ENCODE peak calls at places on chromosomes 7 and 10, in five cellular contexts. R, N, P, X and S are unnamed samples.

GRCh38 chr7:72035275-72035674 is 376.9 kb downstream of the CALN1 start:
- DNase-seq in X (no peak), N (no peak), R (no peak), P (no peak), S (no peak)

GRCh38 chr10:95550073-95550672 is 11.0 kb downstream of the SORBS1 start:
- DNase-seq in N (no peak), R (no peak), X (no peak), P (no peak), S (peak)

GRCh38 chr10:103709341-103709920 is 145.9 kb downstream of the SH3PXD2A start:
- DNase-seq in R (no peak), N (no peak), P (no peak), X (peak), S (peak)

GRCh38 chr7:148397555-148397954 is 193.0 kb upstream of the C7orf33 start:
- DNase-seq in X (no peak), N (no peak), R (no peak), P (no peak), S (no peak)

GRCh38 chr7:93817561-93817960 is 73.0 kb downstream of the TFPI2 start:
- DNase-seq in N (no peak), P (no peak), R (no peak), X (no peak), S (peak)

GRCh38 chr7:135189961-135190360 is 19.5 kb upstream of the CYREN start:
- DNase-seq in P (no peak), R (peak), X (no peak), N (no peak), S (peak)

GRCh38 chr10:69051303-69051702 is 36.6 kb upstream of the SRGN start:
- DNase-seq in N (peak), R (no peak), P (no peak), X (no peak), S (peak)

GRCh38 chr10:69421611-69422308 is 5.0 kb upstream of the TACR2 start:
- DNase-seq in X (no peak), R (no peak), N (peak), P (no peak), S (no peak)

GRCh38 chr10:21989453-21990154 is 13.9 kb downstream of the DNAJC1 start:
- DNase-seq in X (peak), N (peak), R (peak), P (no peak), S (peak)

GRCh38 chr7:25031007-25031406 is 51.0 kb upstream of the OSBPL3 start:
- DNase-seq in P (no peak), N (no peak), X (no peak), R (no peak), S (no peak)

GRCh38 chr7:128458956-128459355 is 3.3 kb downstream of the HILPDA start:
- DNase-seq in N (no peak), P (no peak), R (no peak), X (no peak), S (no peak)

GRCh38 chr7:55062106-55062499 is 43.3 kb downstream of the EGFR start:
- DNase-seq in P (no peak), R (no peak), N (no peak), X (no peak), S (no peak)

GRCh38 chr7:127755529-127755928 is 103.5 kb downstream of the SND1 start:
- DNase-seq in X (no peak), N (no peak), R (no peak), P (no peak), S (no peak)

GRCh38 chr10:97701438-97702064 is 12.0 kb upstream of the MARVELD1 start:
- DNase-seq in X (peak), R (no peak), N (no peak), P (no peak), S (peak)

GRCh38 chr7:153847828-153848227 is 204.4 kb upstream of the DPP6 start:
- DNase-seq in R (no peak), N (no peak), P (no peak), X (no peak), S (no peak)

GRCh38 chr10:122740640-122741039 is 41.0 kb upstream of the C10orf120 start:
- DNase-seq in N (no peak), R (no peak), P (no peak), X (no peak), S (no peak)

GRCh38 chr10:79445217-79445707 is at the start of gene ZCCHC24:
- DNase-seq in N (peak), R (no peak), X (peak), P (no peak), S (peak)

GRCh38 chr7:87369216-87369615 is 23.8 kb downstream of the CROT start:
- DNase-seq in R (no peak), N (no peak), X (no peak), P (no peak), S (no peak)

GRCh38 chr7:80453699-80454340 is 58.0 kb downstream of the GNAT3 start:
- DNase-seq in P (no peak), X (no peak), R (no peak), N (no peak), S (peak)

GRCh38 chr7:72805526-72806494 is 22.2 kb downstream of the TYW1B start:
- DNase-seq in X (peak), R (no peak), N (no peak), P (no peak), S (no peak)

GRCh38 chr7:351256-351655 is 61.3 kb downstream of the FOXL3 start:
- DNase-seq in P (no peak), X (no peak), R (no peak), N (no peak), S (no peak)

GRCh38 chr10:79168231-79168630 is 99.5 kb downstream of the ZMIZ1 start:
- DNase-seq in P (no peak), R (no peak), X (no peak), N (no peak), S (no peak)

GRCh38 chr10:122911889-122912484 is 1.6 kb downstream of the FAM24A start:
- DNase-seq in X (peak), R (no peak), P (no peak), N (no peak), S (peak)

GRCh38 chr7:41069635-41070034 is 633.3 kb downstream of the INHBA start:
- DNase-seq in N (no peak), R (no peak), X (no peak), P (no peak), S (no peak)

GRCh38 chr10:79316671-79317431 is 30.4 kb upstream of the PPIF start:
- DNase-seq in R (no peak), X (no peak), N (peak), P (no peak), S (no peak)

GRCh38 chr10:132001238-132001977 is 19.7 kb upstream of the BNIP3 start:
- DNase-seq in N (peak), P (no peak), X (no peak), R (no peak), S (peak)

GRCh38 chr7:27156901-27157716 is 634 bp upstream of the HOXA7 start:
- DNase-seq in X (no peak), N (no peak), P (no peak), R (no peak), S (peak)

GRCh38 chr10:133526957-133527588 is at the start of gene CYP2E1:
- DNase-seq in R (no peak), P (no peak), X (no peak), N (no peak), S (no peak)

GRCh38 chr7:150727381-150727780 is 9.8 kb upstream of the GIMAP5 start:
- DNase-seq in X (no peak), N (no peak), R (no peak), P (no peak), S (no peak)

GRCh38 chr10:108445746-108446145 is 1281.2 kb upstream of the SORCS1 start:
- DNase-seq in N (no peak), P (no peak), R (no peak), X (no peak), S (no peak)

GRCh38 chr7:22572937-22573336 is 72.9 kb upstream of the STEAP1B start:
- DNase-seq in X (peak), P (no peak), R (peak), N (no peak), S (peak)

GRCh38 chr10:76106611-76107010 is 675.2 kb downstream of the LRMDA start:
- DNase-seq in N (no peak), R (no peak), P (no peak), X (no peak), S (no peak)

GRCh38 chr7:99419323-99420021 is 10.7 kb downstream of the BUD31 start:
- DNase-seq in R (no peak), N (no peak), P (no peak), X (no peak), S (no peak)

GRCh38 chr7:369476-369980 is 79.6 kb downstream of the FOXL3 start:
- DNase-seq in P (no peak), R (no peak), X (no peak), N (peak), S (no peak)